ENCODE peak calls at places on chromosomes 2 and 18, in eight cellular contexts. J, L, U, T, C, H, G and E are unnamed samples.

GRCh38 chr2:44201648-44202047 is 33.0 kb downstream of the PPM1B start:
- DNase-seq in C (no peak), H (no peak), G (no peak), U (no peak), J (no peak), T (no peak), L (no peak), E (no peak)

GRCh38 chr2:135945521-135945920 is 39.9 kb downstream of the DARS1 start:
- DNase-seq in J (no peak), H (no peak), C (no peak), G (no peak), U (no peak), T (no peak), L (no peak), E (no peak)

GRCh38 chr18:49486959-49487710 is at the start of gene C18orf32:
- DNase-seq in J (peak), G (peak), T (peak), L (peak), H (peak), U (peak), C (peak), E (peak)

GRCh38 chr18:69102959-69103358 is 297.7 kb upstream of the DOK6 start:
- DNase-seq in H (no peak), L (no peak), T (no peak), J (no peak), U (no peak), C (peak), G (no peak), E (peak)

GRCh38 chr2:215386566-215386965 is 49.3 kb downstream of the FN1 start:
- DNase-seq in L (no peak), H (no peak), C (no peak), T (no peak), U (no peak), G (no peak), J (no peak), E (no peak)

GRCh38 chr2:241771286-241772062 is 5.1 kb upstream of the GAL3ST2 start:
- DNase-seq in L (no peak), H (peak), C (no peak), U (no peak), J (peak), G (peak), T (no peak), E (peak)

GRCh38 chr2:152407204-152407721 is 72.3 kb downstream of the FMNL2 start:
- DNase-seq in C (no peak), J (peak), L (peak), G (peak), U (no peak), T (no peak), H (no peak), E (peak)

GRCh38 chr2:71811726-71812125 is 335.9 kb downstream of the CYP26B1 start:
- DNase-seq in T (no peak), H (no peak), C (no peak), G (no peak), U (no peak), L (no peak), J (no peak), E (no peak)

GRCh38 chr18:43661570-43661969 is 384.3 kb upstream of the SYT4 start:
- DNase-seq in J (no peak), T (no peak), U (no peak), H (peak), L (no peak), G (peak), C (no peak), E (peak)

GRCh38 chr2:88099798-88100488 is 27.9 kb downstream of the FABP1 start:
- DNase-seq in C (peak), H (no peak), G (peak), U (no peak), J (no peak), L (no peak), T (no peak), E (peak)